ENCODE peak calls at places on chromosome 9, in eight cellular contexts. V is cardiac muscle cell; Q is Peyer's patch; Z is CD8-positive, alpha-beta T cell; R is pancreas; N is HCT116; H is OCI-LY7; E is MM.1S. F is an unnamed sample.
A peak's percentile ranks its signal among the peaks of the same experiment; 100 is the strongest.

GRCh38 chr9:75087279-75087823 is 604 bp downstream of the NMRK1 start:
- DNase-seq in R (no peak), Q (no peak), H (peak; percentile 75), Z (no peak), E (peak; percentile 83), V (peak; percentile 17), N (no peak), F (no peak)

GRCh38 chr9:74282526-74283253 is 214.4 kb upstream of the RORB start:
- DNase-seq in R (no peak), Z (no peak), N (no peak), V (no peak), Q (no peak), E (peak; percentile 19), H (no peak), F (no peak)

GRCh38 chr9:122158202-122158601 is 1.4 kb downstream of the NDUFA8 start:
- DNase-seq in N (peak; percentile 70), Z (no peak), R (no peak), Q (no peak), H (peak; percentile 72), V (peak; percentile 24), E (peak; percentile 49), F (no peak)

GRCh38 chr9:95073042-95073607 is 244.4 kb downstream of the FANCC start:
- DNase-seq in N (no peak), Q (peak; percentile 55), H (no peak), R (peak; percentile 52), Z (no peak), V (peak; percentile 25), E (no peak), F (no peak)

GRCh38 chr9:93819905-93820304 is 135.2 kb downstream of the BARX1 start:
- DNase-seq in H (no peak), R (no peak), V (no peak), E (no peak), N (no peak), Q (no peak), Z (no peak), F (no peak)

GRCh38 chr9:122122468-122122867 is 29.4 kb upstream of the TTLL11 start:
- DNase-seq in R (no peak), Q (no peak), N (no peak), Z (no peak), E (no peak), V (no peak), H (no peak), F (no peak)

GRCh38 chr9:18182636-18183035 is 291.3 kb upstream of the ADAMTSL1 start:
- DNase-seq in N (no peak), E (no peak), R (no peak), V (no peak), H (no peak), Q (peak; percentile 53), Z (no peak), F (no peak)

GRCh38 chr9:125511780-125512179 is 195.2 kb downstream of the MAPKAP1 start:
- DNase-seq in Z (no peak), R (no peak), V (no peak), H (no peak), Q (no peak), E (no peak), N (no peak), F (no peak)

GRCh38 chr9:133710661-133711427 is 27.3 kb downstream of the SARDH start:
- DNase-seq in V (no peak), N (no peak), E (no peak), Z (no peak), H (no peak), R (peak; percentile 68), Q (no peak), F (no peak)

GRCh38 chr9:38073882-38074281 is 4.9 kb upstream of the SHB start:
- DNase-seq in V (no peak), Z (no peak), R (no peak), Q (no peak), N (no peak), E (no peak), H (no peak), F (no peak)

GRCh38 chr9:95772320-95773060 is 103.0 kb upstream of the ERCC6L2 start:
- DNase-seq in R (no peak), N (no peak), Z (no peak), H (no peak), E (no peak), V (peak; percentile 75), Q (peak; percentile 67), F (peak; percentile 37)

GRCh38 chr9:75889577-75889976 is 896 bp upstream of the PCSK5 start:
- DNase-seq in Q (peak; percentile 54), V (peak; percentile 7), R (no peak), Z (no peak), E (no peak), H (no peak), N (no peak), F (no peak)

GRCh38 chr9:95511952-95512750 is 4.6 kb downstream of the PTCH1 start:
- DNase-seq in R (no peak), H (no peak), V (peak; percentile 52), Q (no peak), Z (no peak), N (no peak), E (no peak), F (no peak)

GRCh38 chr9:8492034-8492433 is 692.5 kb upstream of the DMAC1 start:
- DNase-seq in H (no peak), E (no peak), Q (no peak), N (no peak), V (no peak), Z (no peak), R (no peak), F (no peak)

GRCh38 chr9:125649315-125649714 is 57.7 kb downstream of the MAPKAP1 start:
- DNase-seq in V (no peak), Z (no peak), N (peak; percentile 74), R (no peak), H (no peak), E (no peak), Q (no peak), F (no peak)

GRCh38 chr9:26308328-26308727 is 584.3 kb downstream of the CAAP1 start:
- DNase-seq in Q (no peak), Z (no peak), E (no peak), N (no peak), H (no peak), V (no peak), R (no peak), F (no peak)

GRCh38 chr9:121766081-121766683 is 114.7 kb downstream of the DAB2IP start:
- DNase-seq in V (no peak), Z (no peak), Q (no peak), H (no peak), E (no peak), R (peak; percentile 58), N (no peak), F (no peak)

DNA sequence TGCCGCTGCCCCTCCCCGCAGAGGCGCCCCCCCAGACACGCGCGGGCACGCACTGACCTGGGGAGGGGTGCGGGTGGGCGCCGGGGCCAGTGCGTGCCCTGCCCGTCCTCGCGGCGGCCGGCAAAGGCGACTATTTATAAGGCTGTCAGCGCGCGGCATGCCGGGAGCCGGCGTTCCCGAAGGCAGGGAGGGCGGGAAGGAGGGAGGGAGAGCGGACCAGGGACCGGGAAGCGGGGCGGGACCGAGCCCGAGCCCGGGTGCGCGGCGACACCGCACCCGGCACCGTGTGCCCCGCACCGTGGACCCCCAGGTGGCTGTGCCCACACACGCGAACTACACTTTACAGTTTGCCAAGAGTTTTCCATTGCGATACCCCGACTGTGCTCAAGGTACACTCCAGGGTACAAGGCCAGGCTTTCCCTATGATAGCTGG is at the start of gene AK1:
- DNase-seq in R (peak; percentile 95), Z (no peak), Q (peak; percentile 77), H (no peak), E (no peak), V (peak; percentile 84), N (no peak), F (peak; percentile 72)
- H3K27ac ChIP-seq in R (peak within 1 kb of the TSS; percentile 12), Z (no peak within 1 kb of the TSS), Q (peak within 1 kb of the TSS; percentile 74), H (no peak within 1 kb of the TSS), E (no peak within 1 kb of the TSS), V (peak within 1 kb of the TSS; percentile 67), N (peak within 1 kb of the TSS; percentile 45), F (peak within 1 kb of the TSS; percentile 68)

GRCh38 chr9:33065157-33066076 is 11.1 kb downstream of the SMU1 start:
- DNase-seq in Z (no peak), N (no peak), E (peak; percentile 39), Q (no peak), V (no peak), R (no peak), H (peak; percentile 35), F (no peak)

GRCh38 chr9:33068991-33069390 is 7.5 kb downstream of the SMU1 start:
- DNase-seq in R (no peak), H (no peak), Z (no peak), Q (no peak), V (no peak), N (no peak), E (no peak), F (no peak)
- H3K4me1 ChIP-seq in R (no peaks in the 10 kb centered on the region), H (peaks cover 16% of the 10 kb centered on the region), Z (peaks cover 8% of the 10 kb centered on the region), Q (no peaks in the 10 kb centered on the region), V (no peaks in the 10 kb centered on the region), N (no peaks in the 10 kb centered on the region), E (peaks cover 19% of the 10 kb centered on the region), F (no peaks in the 10 kb centered on the region)

GRCh38 chr9:81635526-81636279 is 53.6 kb downstream of the TLE1 start:
- DNase-seq in H (no peak), V (no peak), N (no peak), R (no peak), E (no peak), Q (no peak), Z (no peak), F (no peak)
- H3K27ac ChIP-seq in H (no peak overlapping the region), V (no peak overlapping the region), N (no peak overlapping the region), R (no peak overlapping the region), E (no peak overlapping the region), Q (no peak overlapping the region), Z (no peak overlapping the region), F (no peak overlapping the region)

DNA sequence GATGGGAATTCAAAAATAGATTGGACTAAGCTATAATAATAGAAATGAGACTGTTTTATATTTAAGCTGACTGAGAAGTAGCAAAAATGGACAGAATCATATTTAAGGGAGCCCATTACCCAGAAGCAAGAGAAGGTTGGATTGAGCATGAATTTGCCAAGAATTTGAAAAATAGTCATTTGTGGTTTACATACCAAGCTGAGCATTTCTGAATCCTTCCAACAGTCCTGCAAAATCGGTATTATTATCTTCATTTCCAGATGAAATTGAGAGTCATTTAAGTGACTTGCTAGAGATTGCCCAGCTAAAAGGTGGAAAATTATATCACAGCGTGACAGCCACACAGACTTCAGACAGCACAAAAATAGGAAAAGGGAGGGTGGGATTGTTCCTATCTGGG is 48.4 kb downstream of the TNFSF15 start:
- DNase-seq in Z (no peak), Q (no peak), N (no peak), V (no peak), R (no peak), H (no peak), E (no peak), F (no peak)
- H3K4me1 ChIP-seq in Z (peaks cover 12% of the 10 kb centered on the region), Q (no peaks in the 10 kb centered on the region), N (no peaks in the 10 kb centered on the region), V (no peaks in the 10 kb centered on the region), R (no peaks in the 10 kb centered on the region), H (no peaks in the 10 kb centered on the region), E (peaks cover 6% of the 10 kb centered on the region), F (no peaks in the 10 kb centered on the region)

DNA sequence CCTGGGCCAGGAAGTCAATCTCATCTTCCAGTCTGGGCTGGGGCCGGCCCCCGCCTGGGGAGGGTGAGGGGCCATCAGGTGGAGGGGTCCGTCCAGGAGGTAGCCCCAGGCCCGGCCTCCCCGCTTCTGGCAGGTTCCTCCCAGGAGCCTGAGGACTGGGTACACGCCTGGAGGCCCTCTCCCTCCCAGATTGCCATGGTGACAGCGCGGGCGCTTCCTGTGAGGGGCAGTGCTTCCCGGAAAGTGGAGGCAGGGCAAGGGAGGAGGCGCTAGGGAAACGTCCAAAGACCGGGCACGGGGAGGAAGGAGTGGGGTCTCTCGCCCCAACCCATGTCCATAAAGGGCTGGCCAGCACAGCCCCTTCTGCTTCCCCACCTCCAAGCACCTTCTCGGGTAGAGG is 4.8 kb downstream of the NPDC1 start:
- DNase-seq in H (no peak), V (no peak), E (no peak), Q (no peak), N (no peak), Z (no peak), R (no peak), F (no peak)
- H3K27ac ChIP-seq in H (no peak overlapping the region), V (no peak overlapping the region), E (no peak overlapping the region), Q (no peak overlapping the region), N (no peak overlapping the region), Z (no peak overlapping the region), R (no peak overlapping the region), F (no peak overlapping the region)